ENCODE peak calls at places on chromosomes 12 and 14, in eight cellular contexts. One of them, this sample, is unnamed.

GRCh38 chr14:93096923-93097322 is 18.8 kb downstream of the ITPK1 start:
- DNase-seq in occipital lobe: no peak
- DNase-seq in AG04450: no peak
- DNase-seq in GM12892: no peak
- DNase-seq in HT1080: no peak
- DNase-seq in progenitor cell of endocrine pancreas: no peak
- DNase-seq in NCI-H1694 treated with DMSO at 0.1 percent for 48 hours: no peak
- DNase-seq in KG1: no peak
- DNase-seq in this sample: no peak

GRCh38 chr12:81617915-81618314 is 141.2 kb downstream of the PPFIA2 start:
- DNase-seq in NCI-H1694 treated with DMSO at 0.1 percent for 48 hours: peak
- DNase-seq in GM12892: no peak
- DNase-seq in HT1080: no peak
- DNase-seq in KG1: no peak
- DNase-seq in occipital lobe: no peak
- DNase-seq in AG04450: no peak
- DNase-seq in progenitor cell of endocrine pancreas: no peak
- DNase-seq in this sample: no peak

GRCh38 chr12:124558298-124558697 is 9.1 kb downstream of the NCOR2 start:
- DNase-seq in KG1: no peak
- DNase-seq in AG04450: no peak
- DNase-seq in NCI-H1694 treated with DMSO at 0.1 percent for 48 hours: no peak
- DNase-seq in GM12892: no peak
- DNase-seq in occipital lobe: no peak
- DNase-seq in progenitor cell of endocrine pancreas: no peak
- DNase-seq in HT1080: no peak
- DNase-seq in this sample: no peak

GRCh38 chr14:38405851-38406630 is 150.1 kb upstream of the CLEC14A start:
- DNase-seq in HT1080: no peak
- DNase-seq in NCI-H1694 treated with DMSO at 0.1 percent for 48 hours: peak
- DNase-seq in occipital lobe: no peak
- DNase-seq in GM12892: no peak
- DNase-seq in KG1: no peak
- DNase-seq in progenitor cell of endocrine pancreas: no peak
- DNase-seq in AG04450: no peak
- DNase-seq in this sample: no peak

GRCh38 chr12:58918475-58918874 is 1.8 kb downstream of the LRIG3 start:
- DNase-seq in AG04450: no peak
- DNase-seq in NCI-H1694 treated with DMSO at 0.1 percent for 48 hours: peak
- DNase-seq in KG1: no peak
- DNase-seq in progenitor cell of endocrine pancreas: no peak
- DNase-seq in GM12892: no peak
- DNase-seq in HT1080: no peak
- DNase-seq in occipital lobe: no peak
- DNase-seq in this sample: peak

GRCh38 chr12:23041774-23042173 is 416.8 kb downstream of the ETNK1 start:
- DNase-seq in NCI-H1694 treated with DMSO at 0.1 percent for 48 hours: no peak
- DNase-seq in occipital lobe: no peak
- DNase-seq in progenitor cell of endocrine pancreas: no peak
- DNase-seq in AG04450: no peak
- DNase-seq in HT1080: no peak
- DNase-seq in GM12892: no peak
- DNase-seq in KG1: no peak
- DNase-seq in this sample: no peak

GRCh38 chr12:124352839-124353238 is 57.9 kb downstream of the RFLNA start:
- DNase-seq in GM12892: no peak
- DNase-seq in AG04450: no peak
- DNase-seq in HT1080: no peak
- DNase-seq in progenitor cell of endocrine pancreas: no peak
- DNase-seq in NCI-H1694 treated with DMSO at 0.1 percent for 48 hours: no peak
- DNase-seq in occipital lobe: no peak
- DNase-seq in KG1: no peak
- DNase-seq in this sample: peak

GRCh38 chr14:95482967-95483842 is 33.2 kb downstream of the SYNE3 start:
- DNase-seq in KG1: no peak
- DNase-seq in occipital lobe: peak
- DNase-seq in AG04450: peak
- DNase-seq in progenitor cell of endocrine pancreas: no peak
- DNase-seq in GM12892: no peak
- DNase-seq in NCI-H1694 treated with DMSO at 0.1 percent for 48 hours: no peak
- DNase-seq in HT1080: peak
- DNase-seq in this sample: peak

GRCh38 chr14:73491256-73491976 is 683 bp downstream of the RIOX1 start:
- DNase-seq in NCI-H1694 treated with DMSO at 0.1 percent for 48 hours: no peak
- DNase-seq in HT1080: no peak
- DNase-seq in KG1: no peak
- DNase-seq in AG04450: peak
- DNase-seq in occipital lobe: peak
- DNase-seq in GM12892: peak
- DNase-seq in progenitor cell of endocrine pancreas: peak
- DNase-seq in this sample: peak

GRCh38 chr12:26823391-26823790 is 9.6 kb downstream of the ITPR2 start:
- DNase-seq in occipital lobe: no peak
- DNase-seq in GM12892: no peak
- DNase-seq in AG04450: no peak
- DNase-seq in NCI-H1694 treated with DMSO at 0.1 percent for 48 hours: no peak
- DNase-seq in progenitor cell of endocrine pancreas: no peak
- DNase-seq in KG1: no peak
- DNase-seq in HT1080: peak
- DNase-seq in this sample: peak

GRCh38 chr12:94535614-94535932 is 75.9 kb upstream of the CEP83 start:
- DNase-seq in NCI-H1694 treated with DMSO at 0.1 percent for 48 hours: no peak
- DNase-seq in HT1080: no peak
- DNase-seq in GM12892: no peak
- DNase-seq in occipital lobe: no peak
- DNase-seq in KG1: no peak
- DNase-seq in AG04450: no peak
- DNase-seq in progenitor cell of endocrine pancreas: no peak
- DNase-seq in this sample: no peak

GRCh38 chr12:47867496-47867941 is 37.3 kb downstream of the VDR start:
- DNase-seq in AG04450: peak
- DNase-seq in progenitor cell of endocrine pancreas: no peak
- DNase-seq in KG1: no peak
- DNase-seq in HT1080: peak
- DNase-seq in GM12892: no peak
- DNase-seq in occipital lobe: no peak
- DNase-seq in NCI-H1694 treated with DMSO at 0.1 percent for 48 hours: no peak
- DNase-seq in this sample: peak

GRCh38 chr12:113143959-113144358 is 5.6 kb upstream of the CFAP73 start:
- DNase-seq in NCI-H1694 treated with DMSO at 0.1 percent for 48 hours: no peak
- DNase-seq in progenitor cell of endocrine pancreas: no peak
- DNase-seq in GM12892: no peak
- DNase-seq in occipital lobe: no peak
- DNase-seq in HT1080: no peak
- DNase-seq in KG1: no peak
- DNase-seq in AG04450: no peak
- DNase-seq in this sample: no peak

GRCh38 chr12:120687570-120688289 is 781 bp downstream of the MLEC start:
- DNase-seq in NCI-H1694 treated with DMSO at 0.1 percent for 48 hours: no peak
- DNase-seq in HT1080: no peak
- DNase-seq in GM12892: no peak
- DNase-seq in occipital lobe: no peak
- DNase-seq in AG04450: no peak
- DNase-seq in progenitor cell of endocrine pancreas: no peak
- DNase-seq in KG1: no peak
- DNase-seq in this sample: no peak

GRCh38 chr12:7042847-7043246 is 17.7 kb upstream of the C1S start:
- DNase-seq in progenitor cell of endocrine pancreas: no peak
- DNase-seq in AG04450: no peak
- DNase-seq in occipital lobe: no peak
- DNase-seq in GM12892: no peak
- DNase-seq in HT1080: peak
- DNase-seq in KG1: no peak
- DNase-seq in NCI-H1694 treated with DMSO at 0.1 percent for 48 hours: peak
- DNase-seq in this sample: peak

GRCh38 chr12:115468087-115468510 is 784.1 kb upstream of the TBX3 start:
- DNase-seq in AG04450: no peak
- DNase-seq in progenitor cell of endocrine pancreas: no peak
- DNase-seq in GM12892: no peak
- DNase-seq in NCI-H1694 treated with DMSO at 0.1 percent for 48 hours: no peak
- DNase-seq in KG1: no peak
- DNase-seq in occipital lobe: no peak
- DNase-seq in HT1080: peak
- DNase-seq in this sample: peak

GRCh38 chr14:29446971-29447370 is 480.7 kb downstream of the PRKD1 start:
- DNase-seq in progenitor cell of endocrine pancreas: no peak
- DNase-seq in GM12892: no peak
- DNase-seq in occipital lobe: no peak
- DNase-seq in NCI-H1694 treated with DMSO at 0.1 percent for 48 hours: no peak
- DNase-seq in KG1: no peak
- DNase-seq in AG04450: no peak
- DNase-seq in HT1080: no peak
- DNase-seq in this sample: no peak

GRCh38 chr14:39469094-39469710 is 37.0 kb upstream of the FBXO33 start:
- DNase-seq in NCI-H1694 treated with DMSO at 0.1 percent for 48 hours: no peak
- DNase-seq in AG04450: no peak
- DNase-seq in KG1: no peak
- DNase-seq in progenitor cell of endocrine pancreas: no peak
- DNase-seq in HT1080: peak
- DNase-seq in occipital lobe: no peak
- DNase-seq in GM12892: no peak
- DNase-seq in this sample: peak

This sample was measured in RPMI7951.